ENCODE peak calls at places on chromosome 12, in four cellular contexts. Z is psoas muscle, B is H1, O is HFFc6. F is an unnamed sample.

GRCh38 chr12:124917135-124917840 is 2.8 kb upstream of the UBC start:
- DNase-seq in Z (peak), B (peak), O (peak), F (peak)

GRCh38 chr12:52787324-52787996 is 8.5 kb downstream of the KRT3 start:
- DNase-seq in Z (no peak), B (no peak), O (no peak), F (no peak)

GRCh38 chr12:67451206-67451605 is 182.0 kb downstream of the CAND1 start:
- DNase-seq in Z (no peak), B (no peak), O (no peak), F (no peak)

GRCh38 chr12:6745751-6746525 is 7.0 kb downstream of the MLF2 start:
- DNase-seq in Z (no peak), B (no peak), O (no peak), F (no peak)

GRCh38 chr12:57216014-57216891 is at the start of gene NXPH4:
- DNase-seq in Z (no peak), B (peak), O (no peak), F (no peak)

GRCh38 chr12:4607056-4607455 is 41.8 kb downstream of the AKAP3 start:
- DNase-seq in Z (no peak), B (no peak), O (no peak), F (no peak)

GRCh38 chr12:109999983-110000505 is 814 bp downstream of the ANKRD13A start:
- DNase-seq in Z (no peak), B (no peak), O (no peak), F (no peak)

GRCh38 chr12:96368233-96368632 is 32.0 kb downstream of the CDK17 start:
- DNase-seq in Z (no peak), B (no peak), O (no peak), F (no peak)

GRCh38 chr12:26817183-26817591 is 15.8 kb downstream of the ITPR2 start:
- DNase-seq in Z (no peak), B (no peak), O (no peak), F (no peak)

GRCh38 chr12:132824053-132824452 is 4.6 kb downstream of the GOLGA3 start:
- DNase-seq in Z (no peak), B (no peak), O (no peak), F (no peak)

GRCh38 chr12:51954465-51955361 is 3.2 kb downstream of the ACVR1B start:
- DNase-seq in Z (no peak), B (no peak), O (no peak), F (no peak)

GRCh38 chr12:10636611-10637010 is 23.2 kb upstream of the MAGOHB start:
- DNase-seq in Z (no peak), B (no peak), O (no peak), F (no peak)

GRCh38 chr12:88113871-88114270 is 28.0 kb downstream of the CEP290 start:
- DNase-seq in Z (no peak), B (no peak), O (peak), F (no peak)

GRCh38 chr12:64756371-64756770 is 2.8 kb downstream of the GNS start:
- DNase-seq in Z (no peak), B (no peak), O (no peak), F (no peak)

GRCh38 chr12:95548539-95549391 is 2.5 kb downstream of the USP44 start:
- DNase-seq in Z (peak), B (peak), O (no peak), F (peak)

GRCh38 chr12:22282283-22282682 is 52.2 kb downstream of the ST8SIA1 start:
- DNase-seq in Z (no peak), B (no peak), O (peak), F (no peak)

GRCh38 chr12:14756331-14757143 is 46.7 kb downstream of the WBP11 start:
- DNase-seq in Z (no peak), B (peak), O (no peak), F (peak)

GRCh38 chr12:5432011-5432400 is at the start of gene NTF3:
- DNase-seq in Z (no peak), B (peak), O (peak), F (peak)

GRCh38 chr12:110790301-110790700 is 47.6 kb upstream of the PPP1CC start:
- DNase-seq in Z (no peak), B (no peak), O (peak), F (no peak)

GRCh38 chr12:6341439-6342139 is at the start of gene TNFRSF1A:
- DNase-seq in Z (peak), B (no peak), O (peak), F (peak)

GRCh38 chr12:63038361-63039100 is 103.6 kb upstream of the PPM1H start:
- DNase-seq in Z (no peak), B (no peak), O (no peak), F (no peak)

GRCh38 chr12:27330846-27331245 is 1.8 kb upstream of the BMAL2 start:
- DNase-seq in Z (no peak), B (no peak), O (no peak), F (no peak)

GRCh38 chr12:73935817-73936216 is 601.8 kb upstream of the ATXN7L3B start:
- DNase-seq in Z (no peak), B (no peak), O (no peak), F (no peak)

GRCh38 chr12:31768046-31768445 is 39.2 kb upstream of the AMN1 start:
- DNase-seq in Z (no peak), B (no peak), O (no peak), F (no peak)

GRCh38 chr12:52189376-52190174 is 2.2 kb downstream of the KRT80 start:
- DNase-seq in Z (no peak), B (no peak), O (peak), F (no peak)

GRCh38 chr12:20885552-20885951 is 75.0 kb downstream of the SLCO1B3 start:
- DNase-seq in Z (no peak), B (no peak), O (no peak), F (no peak)

GRCh38 chr12:103572312-103572711 is 14.8 kb upstream of the STAB2 start:
- DNase-seq in Z (no peak), B (no peak), O (no peak), F (no peak)

GRCh38 chr12:949337-950099 is at the start of gene RAD52:
- DNase-seq in Z (peak), B (peak), O (peak), F (peak)

GRCh38 chr12:105291531-105291930 is 39.0 kb upstream of the C12orf75 start:
- DNase-seq in Z (no peak), B (no peak), O (no peak), F (no peak)

GRCh38 chr12:64889434-64890216 is 65.2 kb downstream of the TBC1D30 start:
- DNase-seq in Z (no peak), B (no peak), O (no peak), F (no peak)

GRCh38 chr12:3589745-3590144 is 98.7 kb downstream of the PRMT8 start:
- DNase-seq in Z (no peak), B (no peak), O (no peak), F (no peak)

GRCh38 chr12:46266382-46266791 is 2.5 kb downstream of the SLC38A1 start:
- DNase-seq in Z (no peak), B (no peak), O (no peak), F (no peak)

GRCh38 chr12:26514364-26514763 is 318.6 kb downstream of the ITPR2 start:
- DNase-seq in Z (no peak), B (no peak), O (no peak), F (no peak)

GRCh38 chr12:121187501-121187900 is 22.4 kb upstream of the P2RX4 start:
- DNase-seq in Z (no peak), B (no peak), O (no peak), F (no peak)

GRCh38 chr12:93802293-93802692 is 125.1 kb downstream of the CRADD start:
- DNase-seq in Z (no peak), B (no peak), O (no peak), F (no peak)

GRCh38 chr12:7832059-7832696 is 40.5 kb downstream of the SLC2A14 start:
- DNase-seq in Z (no peak), B (no peak), O (peak), F (peak)

GRCh38 chr12:95788637-95789036 is 1.9 kb downstream of the NTN4 start:
- DNase-seq in Z (no peak), B (no peak), O (peak), F (no peak)

GRCh38 chr12:109612003-109612402 is 38.4 kb downstream of the MVK start:
- DNase-seq in Z (no peak), B (no peak), O (no peak), F (no peak)

DNA sequence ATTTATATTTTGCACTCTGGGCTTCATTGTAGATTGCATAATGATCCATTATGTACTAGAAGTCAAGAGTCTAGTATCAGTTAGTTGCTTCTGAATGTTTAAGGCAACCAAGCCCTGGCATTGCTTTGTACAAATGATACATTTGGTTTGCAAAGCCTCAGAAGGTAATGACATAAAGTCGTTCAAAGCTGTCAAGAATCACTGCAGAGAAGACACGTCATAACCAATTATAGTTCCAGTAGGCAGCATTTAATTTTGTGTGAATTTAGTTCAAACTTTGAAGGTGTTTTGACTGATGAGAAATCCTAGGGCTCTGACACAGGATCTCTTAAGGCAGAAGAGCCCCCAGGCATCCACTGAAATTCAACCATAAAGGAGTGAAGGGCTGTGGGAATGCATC is 163.0 kb upstream of the KRR1 start:
- DNase-seq in Z (no peak), B (no peak), O (no peak), F (no peak)
- TF ChIP-seq CTCF in Z (no peak), B (no peak), O (no peak), F (no peak)

GRCh38 chr12:113759135-113759534 is 207.0 kb downstream of the RBM19 start:
- DNase-seq in Z (no peak), B (no peak), O (no peak), F (no peak)

GRCh38 chr12:113758165-113758924 is 207.8 kb downstream of the RBM19 start:
- DNase-seq in Z (no peak), B (no peak), O (no peak), F (no peak)

GRCh38 chr12:113755098-113755497 is 211.0 kb downstream of the RBM19 start:
- DNase-seq in Z (no peak), B (no peak), O (no peak), F (no peak)

GRCh38 chr12:113756609-113757008 is 209.5 kb downstream of the RBM19 start:
- DNase-seq in Z (no peak), B (no peak), O (no peak), F (no peak)

DNA sequence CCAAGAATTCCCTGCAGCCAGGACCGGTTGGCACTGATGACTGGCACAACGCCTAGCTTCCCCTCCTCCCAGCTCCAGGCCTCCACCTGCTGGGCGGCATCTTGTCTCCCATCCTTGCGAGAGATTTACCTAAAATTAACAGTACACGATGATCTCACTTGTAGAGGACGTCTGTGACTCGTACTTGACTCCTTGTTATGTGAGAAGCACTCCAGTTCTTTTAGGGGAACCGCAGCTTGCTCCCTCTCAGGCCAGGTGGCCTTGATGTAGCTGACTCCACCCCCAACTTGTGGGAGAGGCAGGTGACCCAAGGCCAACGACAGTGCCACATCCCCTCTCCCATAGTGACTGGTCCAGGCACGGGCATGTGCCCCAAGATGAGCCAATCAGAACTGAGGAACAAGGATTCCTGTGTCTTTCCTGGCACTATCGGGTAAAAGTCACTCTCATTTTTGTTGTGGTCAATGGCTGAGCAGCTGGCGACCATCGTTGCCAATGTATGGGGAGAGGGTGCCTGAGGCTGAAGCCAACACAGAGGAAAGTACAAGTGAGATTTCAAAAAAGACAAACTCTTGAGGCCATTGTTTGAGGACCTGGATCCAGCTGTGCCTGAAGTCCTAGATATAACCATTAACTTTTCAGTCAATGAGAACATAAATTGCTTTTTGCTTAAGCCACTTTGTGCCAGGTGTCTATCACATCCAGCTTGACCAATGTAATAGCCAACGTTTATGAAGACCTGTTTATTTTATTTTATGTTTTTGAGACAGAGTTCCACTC is 208.7 kb downstream of the RBM19 start:
- DNase-seq in Z (no peak), B (no peak), O (no peak), F (no peak)
- TF ChIP-seq CTCF in Z (no peak), B (peak), O (no peak), F (no peak)

GRCh38 chr12:48768147-48768546 is 20.7 kb downstream of the ADCY6 start:
- DNase-seq in Z (no peak), B (no peak), O (no peak), F (no peak)
- TF ChIP-seq CTCF in Z (no peak), B (no peak), O (no peak), F (no peak)

GRCh38 chr12:78086553-78087362 is 256.1 kb downstream of the NAV3 start:
- DNase-seq in Z (no peak), B (no peak), O (no peak), F (no peak)
- TF ChIP-seq CTCF in Z (no peak), B (no peak), O (peak), F (peak)

DNA sequence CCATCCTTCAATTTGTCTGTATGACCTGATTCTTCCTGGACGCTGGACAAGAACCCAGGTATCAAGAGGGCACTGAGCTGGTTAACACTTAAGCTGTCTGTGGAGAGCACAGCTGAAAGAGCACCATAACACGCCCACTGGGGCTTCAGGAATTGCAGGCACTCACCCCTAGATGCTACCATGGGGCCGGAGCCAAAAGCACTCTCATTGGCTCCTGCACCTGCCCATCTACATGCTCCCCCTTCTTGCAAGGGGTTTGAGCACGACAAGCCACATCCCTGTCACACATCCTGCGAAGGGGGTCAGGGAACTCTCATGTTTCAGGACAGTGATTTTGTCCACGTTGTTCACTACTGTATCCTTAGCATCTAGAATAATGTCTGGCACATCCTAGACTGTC is 35.1 kb upstream of the TBC1D15 start:
- DNase-seq in Z (no peak), B (peak), O (no peak), F (no peak)
- TF ChIP-seq CTCF in Z (no peak), B (no peak), O (no peak), F (no peak)